ENCODE peak calls at places on chromosomes 1 and 21, in nine cellular contexts. R is adrenal gland, M is heart left ventricle, S is body of pancreas, T is H1, P is tibial nerve, N is NB4, H is GM12878, O is GM12891. V is an unnamed sample.

GRCh38 chr1:150410582-150411101 is 46.7 kb downstream of the RPRD2 start:
- DNase-seq in R (no peak), M (no peak), S (no peak), T (no peak), P (no peak), N (peak), H (no peak), O (no peak), V (no peak)

GRCh38 chr1:147171399-147172167 is 687 bp downstream of the PRKAB2 start:
- DNase-seq in R (no peak), M (no peak), S (no peak), T (no peak), P (no peak), N (peak), H (no peak), O (peak), V (no peak)

GRCh38 chr1:29209173-29209572 is 21.6 kb downstream of the MECR start:
- DNase-seq in R (no peak), M (no peak), S (no peak), T (no peak), P (no peak), N (no peak), H (no peak), O (no peak), V (no peak)

GRCh38 chr1:243996223-243996622 is 54.9 kb upstream of the ZBTB18 start:
- DNase-seq in R (no peak), M (no peak), S (no peak), T (no peak), P (no peak), N (no peak), H (no peak), O (no peak), V (no peak)

GRCh38 chr1:168623003-168623828 is 46.8 kb downstream of the XCL1 start:
- DNase-seq in R (peak), M (no peak), S (no peak), T (no peak), P (no peak), N (peak), H (no peak), O (no peak), V (no peak)

GRCh38 chr1:179709841-179710329 is 33.2 kb upstream of the FAM163A start:
- DNase-seq in R (peak), M (peak), S (peak), T (no peak), P (no peak), N (no peak), H (peak), O (no peak), V (no peak)

GRCh38 chr1:218439541-218440295 is 94.6 kb downstream of the TGFB2 start:
- DNase-seq in R (no peak), M (peak), S (no peak), T (no peak), P (no peak), N (no peak), H (no peak), O (no peak), V (no peak)

GRCh38 chr1:34199927-34200326 is 23.2 kb downstream of the C1orf94 start:
- DNase-seq in R (peak), M (no peak), S (peak), T (no peak), P (no peak), N (no peak), H (no peak), O (no peak), V (no peak)

GRCh38 chr1:18644469-18645171 is 14.0 kb downstream of the PAX7 start:
- DNase-seq in R (no peak), M (no peak), S (no peak), T (no peak), P (no peak), N (no peak), H (no peak), O (no peak), V (no peak)

GRCh38 chr1:43304287-43304615 is 3.5 kb downstream of the TIE1 start:
- DNase-seq in R (no peak), M (no peak), S (no peak), T (no peak), P (no peak), N (no peak), H (no peak), O (no peak), V (no peak)

GRCh38 chr1:202106340-202107284 is 16.1 kb upstream of the GPR37L1 start:
- DNase-seq in R (peak), M (no peak), S (peak), T (no peak), P (no peak), N (no peak), H (no peak), O (no peak), V (no peak)
- TF ChIP-seq POLR2A in R (no peak), M (no peak), S (peak), T (no peak), P (no peak), N (no peak), H (no peak), O (no peak), V (no peak)

DNA sequence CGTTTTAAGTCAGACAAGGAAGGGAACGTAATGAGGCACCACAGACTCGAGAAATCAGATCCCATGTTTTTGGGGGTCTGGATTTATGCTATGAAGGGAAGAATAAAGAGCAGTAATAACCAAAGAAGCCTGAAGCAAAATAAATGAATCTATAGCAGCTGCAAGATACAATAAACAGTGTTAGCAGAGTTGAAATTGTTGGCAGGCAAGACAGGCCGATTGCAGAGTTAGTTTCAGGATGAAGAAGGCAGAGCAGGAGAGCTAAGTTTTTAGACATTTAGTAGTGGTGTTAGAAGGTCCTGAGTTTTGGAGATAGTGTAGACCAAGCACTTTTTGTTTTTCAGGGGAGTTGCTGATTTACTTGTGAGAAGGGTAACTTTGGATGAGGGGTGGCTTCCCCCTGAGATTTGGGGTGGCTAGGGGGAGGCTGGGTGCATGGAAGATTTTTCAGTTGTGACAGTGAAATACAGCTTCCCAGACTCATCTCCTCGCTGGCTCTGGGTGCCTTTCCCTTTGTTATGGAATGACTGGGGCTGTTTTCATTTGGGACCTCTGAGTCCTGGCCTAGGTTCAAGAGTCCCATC is 571 bp downstream of the DDR2 start:
- DNase-seq in R (no peak), M (peak), S (no peak), T (no peak), P (no peak), N (no peak), H (no peak), O (no peak), V (no peak)
- TF ChIP-seq POLR2A in R (peak), M (no peak), S (no peak), T (no peak), P (no peak), N (no peak), H (no peak), O (no peak), V (no peak)

GRCh38 chr1:235160965-235161684 is at the start of gene RBM34:
- DNase-seq in R (peak), M (peak), S (peak), T (peak), P (peak), N (peak), H (peak), O (peak), V (peak)
- TF ChIP-seq POLR2A in R (peak), M (peak), S (peak), T (peak), P (peak), N (peak), H (peak), O (peak), V (peak)

GRCh38 chr21:43361127-43361492 is 65.8 kb downstream of the SIK1 start:
- DNase-seq in R (peak), M (peak), S (no peak), T (no peak), P (no peak), N (peak), H (no peak), O (no peak), V (no peak)
- TF ChIP-seq POLR2A in R (no peak), M (no peak), S (no peak), T (no peak), P (no peak), N (no peak), H (no peak), O (no peak), V (no peak)

GRCh38 chr1:32201011-32201855 is 838 bp downstream of the CCDC28B start:
- DNase-seq in R (peak), M (peak), S (peak), T (no peak), P (peak), N (peak), H (peak), O (peak), V (peak)
- TF ChIP-seq POLR2A in R (no peak), M (no peak), S (peak), T (no peak), P (no peak), N (no peak), H (peak), O (peak), V (no peak)

GRCh38 chr1:200738733-200739498 is at the start of gene CAMSAP2:
- DNase-seq in R (peak), M (peak), S (peak), T (no peak), P (peak), N (peak), H (no peak), O (peak), V (peak)
- TF ChIP-seq POLR2A in R (peak), M (peak), S (peak), T (peak), P (peak), N (no peak), H (peak), O (peak), V (peak)

DNA sequence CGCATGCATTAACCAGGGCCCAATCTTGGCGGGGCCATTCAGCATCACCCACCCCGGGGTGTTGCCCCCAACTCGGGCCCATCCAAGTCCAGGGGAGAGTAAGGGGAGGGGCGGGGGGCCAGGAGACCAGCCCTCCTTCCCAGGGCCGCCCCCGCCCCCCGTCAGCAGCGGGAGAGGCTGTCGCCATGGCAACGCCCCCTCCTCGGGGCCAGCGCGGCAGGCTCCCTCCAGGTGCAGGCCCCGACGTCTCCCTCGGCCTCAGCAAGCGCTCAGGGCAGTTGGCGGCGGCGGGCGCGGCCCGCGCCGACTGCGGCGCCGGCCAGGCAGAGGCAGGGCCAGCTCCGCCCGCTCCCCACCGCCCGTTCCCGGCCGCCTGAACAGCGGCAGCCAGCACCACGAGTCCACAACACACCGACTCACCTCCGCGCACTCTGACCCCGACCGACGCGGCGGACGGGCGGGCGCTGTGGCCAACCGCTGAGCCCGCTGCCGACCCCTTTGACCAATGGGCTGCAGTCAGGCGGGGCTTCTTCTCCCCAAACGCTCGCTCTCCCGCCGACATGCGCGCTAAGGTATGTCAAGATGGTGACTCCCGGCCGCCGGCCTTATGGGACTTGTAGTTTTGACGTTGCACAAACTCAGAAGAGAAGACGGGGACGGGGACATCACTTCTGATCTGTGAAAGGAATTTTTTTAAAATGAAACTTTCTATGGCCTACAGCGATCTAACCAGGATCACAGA is at the start of gene ERI3:
- DNase-seq in R (peak), M (peak), S (peak), T (peak), P (peak), N (peak), H (peak), O (peak), V (peak)
- TF ChIP-seq POLR2A in R (peak), M (peak), S (peak), T (peak), P (peak), N (peak), H (peak), O (no peak), V (peak)

GRCh38 chr1:155104605-155105534 is 22.8 kb upstream of the EFNA1 start:
- DNase-seq in R (no peak), M (no peak), S (no peak), T (no peak), P (no peak), N (no peak), H (no peak), O (no peak), V (no peak)

GRCh38 chr1:155106862-155107261 is 20.8 kb upstream of the EFNA1 start:
- DNase-seq in R (no peak), M (no peak), S (no peak), T (no peak), P (no peak), N (no peak), H (no peak), O (no peak), V (no peak)

GRCh38 chr1:155110381-155110780 is 17.3 kb upstream of the EFNA1 start:
- DNase-seq in R (no peak), M (no peak), S (no peak), T (no peak), P (no peak), N (no peak), H (no peak), O (no peak), V (no peak)

GRCh38 chr1:155105604-155106011 is 22.1 kb upstream of the EFNA1 start:
- DNase-seq in R (no peak), M (no peak), S (peak), T (no peak), P (peak), N (no peak), H (no peak), O (no peak), V (no peak)

DNA sequence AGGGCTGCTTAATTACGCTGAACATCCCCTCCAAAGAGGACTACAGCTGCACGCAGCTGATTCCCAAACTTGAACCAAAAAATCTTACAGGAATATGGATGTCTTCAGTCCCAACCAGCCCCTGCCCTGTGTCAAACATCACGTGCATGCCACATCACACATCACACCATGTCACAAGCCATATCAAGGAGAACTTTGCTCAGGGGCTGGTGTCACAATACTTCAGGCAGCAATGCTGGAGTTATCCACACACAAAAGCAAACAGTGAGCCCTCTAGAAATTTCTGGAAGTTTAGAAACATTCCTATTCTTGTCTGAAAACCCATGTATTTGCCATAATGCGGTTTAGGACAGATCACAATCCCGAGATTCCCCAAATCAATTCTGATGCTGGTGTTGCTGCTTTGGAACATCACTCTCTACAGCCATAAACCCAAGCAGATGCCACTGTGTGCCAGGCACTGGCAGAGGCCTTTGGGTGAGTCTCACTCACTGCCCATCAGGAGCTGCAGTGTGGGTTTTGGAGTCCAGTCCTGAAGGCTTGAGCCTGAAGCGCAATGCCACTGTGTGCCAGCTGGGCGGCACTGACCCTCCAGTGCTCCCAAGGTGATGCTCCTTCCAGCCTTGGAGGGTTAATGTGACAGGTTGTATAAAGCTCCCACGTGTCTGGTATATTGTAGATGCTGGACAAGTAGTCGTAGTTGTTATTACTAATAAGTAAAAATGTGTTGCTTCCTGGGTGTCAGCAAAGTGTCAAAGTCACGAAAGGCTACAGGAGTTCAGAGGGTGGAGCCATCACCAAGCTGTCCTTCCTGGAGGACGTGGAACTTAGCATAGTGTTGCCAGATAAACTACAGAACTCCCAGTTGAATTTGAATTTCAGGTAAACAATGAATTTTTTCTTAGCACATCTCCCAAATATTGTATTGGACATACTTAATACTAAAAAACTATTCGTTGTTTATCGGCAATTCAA is 20.1 kb upstream of the EFNA1 start:
- DNase-seq in R (no peak), M (no peak), S (no peak), T (no peak), P (no peak), N (no peak), H (no peak), O (no peak), V (no peak)
- TF ChIP-seq POLR2A in R (no peak), M (no peak), S (no peak), T (no peak), P (no peak), N (no peak), H (no peak), O (no peak), V (no peak)

GRCh38 chr1:27366113-27366410 is 699 bp downstream of the MAP3K6 start:
- DNase-seq in R (peak), M (peak), S (peak), T (no peak), P (peak), N (peak), H (no peak), O (peak), V (peak)
- TF ChIP-seq POLR2A in R (no peak), M (peak), S (no peak), T (no peak), P (peak), N (peak), H (no peak), O (no peak), V (peak)

GRCh38 chr21:34517039-34517438 is 5.0 kb upstream of the KCNE1 start:
- DNase-seq in R (no peak), M (no peak), S (no peak), T (no peak), P (no peak), N (no peak), H (no peak), O (no peak), V (no peak)
- TF ChIP-seq POLR2A in R (no peak), M (no peak), S (no peak), T (no peak), P (no peak), N (no peak), H (no peak), O (no peak), V (no peak)

V was measured in esophagus muscularis mucosa.